ENCODE peak calls at places on chromosomes 3 and 15, in five cellular contexts. M, R, U, C and V are unnamed samples.

GRCh38 chr3:142259359-142259758 is 34.0 kb upstream of the GK5 start:
- DNase-seq in M (no peak), R (no peak), U (no peak), C (no peak), V (no peak)

GRCh38 chr3:30476373-30477082 is 129.9 kb upstream of the TGFBR2 start:
- DNase-seq in M (no peak), R (no peak), U (no peak), C (peak), V (no peak)

GRCh38 chr15:28901587-28901980 is 15.8 kb downstream of the APBA2 start:
- DNase-seq in M (no peak), R (no peak), U (no peak), C (no peak), V (no peak)

GRCh38 chr3:156964562-156964961 is 138.4 kb downstream of the LEKR1 start:
- DNase-seq in M (no peak), R (no peak), U (no peak), C (peak), V (no peak)

GRCh38 chr3:132773071-132773619 is 50.9 kb upstream of the NPHP3 start:
- DNase-seq in M (no peak), R (no peak), U (no peak), C (peak), V (no peak)

GRCh38 chr3:181383760-181384159 is 328.0 kb upstream of the SOX2 start:
- DNase-seq in M (no peak), R (no peak), U (no peak), C (no peak), V (no peak)

GRCh38 chr3:514206-514605 is 317.6 kb downstream of the CHL1 start:
- DNase-seq in M (no peak), R (no peak), U (no peak), C (peak), V (no peak)

GRCh38 chr3:175150812-175151411 is 291.8 kb downstream of the NAALADL2 start:
- DNase-seq in M (no peak), R (no peak), U (no peak), C (peak), V (no peak)

GRCh38 chr3:100316656-100317069 is 17.9 kb upstream of the NIT2 start:
- DNase-seq in M (peak), R (no peak), U (no peak), C (peak), V (no peak)

GRCh38 chr3:172061724-172062184 is 22.4 kb downstream of the FNDC3B start:
- DNase-seq in M (no peak), R (no peak), U (no peak), C (peak), V (no peak)

GRCh38 chr15:90934256-90934948 is 683 bp upstream of the UNC45A start:
- DNase-seq in M (peak), R (peak), U (peak), C (peak), V (peak)

GRCh38 chr15:75024102-75024636 is 779 bp downstream of the PPCDC start:
- DNase-seq in M (no peak), R (no peak), U (no peak), C (peak), V (peak)

GRCh38 chr3:148466143-148466542 is 231.6 kb upstream of the AGTR1 start:
- DNase-seq in M (no peak), R (no peak), U (no peak), C (no peak), V (no peak)

GRCh38 chr3:184687363-184688049 is 24.4 kb downstream of the MAGEF1 start:
- DNase-seq in M (peak), R (no peak), U (no peak), C (no peak), V (no peak)

GRCh38 chr3:144289057-144289456 is 317.4 kb downstream of the DIPK2A start:
- DNase-seq in M (no peak), R (no peak), U (no peak), C (no peak), V (no peak)

GRCh38 chr3:47664519-47664918 is 85.9 kb upstream of the CSPG5 start:
- DNase-seq in M (no peak), R (no peak), U (no peak), C (no peak), V (no peak)

GRCh38 chr3:180382781-180383180 is 219.2 kb upstream of the TTC14 start:
- DNase-seq in M (no peak), R (no peak), U (no peak), C (no peak), V (no peak)

GRCh38 chr3:124885466-124886167 is 1.5 kb downstream of the ITGB5 start:
- DNase-seq in M (no peak), R (no peak), U (no peak), C (peak), V (no peak)

GRCh38 chr15:48935236-48935635 is 28.5 kb downstream of the SHC4 start:
- DNase-seq in M (no peak), R (no peak), U (no peak), C (no peak), V (no peak)

GRCh38 chr3:119643528-119643927 is 16.9 kb downstream of the POPDC2 start:
- DNase-seq in M (no peak), R (no peak), U (no peak), C (peak), V (no peak)

GRCh38 chr15:44580105-44580504 is 43.2 kb downstream of the EIF3J start:
- DNase-seq in M (no peak), R (no peak), U (no peak), C (peak), V (no peak)

GRCh38 chr3:194773216-194773615 is 87.5 kb downstream of the FAM43A start:
- DNase-seq in M (peak), R (no peak), U (no peak), C (peak), V (no peak)

GRCh38 chr3:165404357-165405042 is 208.3 kb upstream of the SLITRK3 start:
- DNase-seq in M (no peak), R (no peak), U (no peak), C (no peak), V (no peak)

GRCh38 chr3:185983495-185984141 is 45.8 kb upstream of the TRA2B start:
- DNase-seq in M (peak), R (peak), U (no peak), C (peak), V (peak)

GRCh38 chr3:182124716-182125115 is 413.0 kb downstream of the SOX2 start:
- DNase-seq in M (no peak), R (no peak), U (no peak), C (no peak), V (no peak)

GRCh38 chr3:127735767-127736693 is 63.3 kb downstream of the ABTB1 start:
- DNase-seq in M (peak), R (no peak), U (no peak), C (peak), V (no peak)

GRCh38 chr3:138082085-138082991 is 33.1 kb downstream of the DZIP1L start:
- DNase-seq in M (no peak), R (no peak), U (no peak), C (peak), V (no peak)

GRCh38 chr3:149080699-149081091 is 5.6 kb downstream of the HLTF start:
- DNase-seq in M (no peak), R (no peak), U (no peak), C (peak), V (no peak)